ENCODE peak calls at places on chromosomes 7 and 10, in four cellular contexts. E is dermis microvascular lymphatic vessel endothelial cell, J is left kidney, A is mesenteric fat pad. R is an unnamed sample.

GRCh38 chr7:151485006-151485732 is 34.5 kb downstream of the RHEB start:
- DNase-seq in E (peak; percentile 84), J (no peak), A (no peak), R (no peak)

GRCh38 chr7:721619-722248 is 4.8 kb upstream of the DNAAF5 start:
- DNase-seq in E (no peak), J (no peak), A (no peak), R (no peak)

GRCh38 chr10:7889947-7890542 is 71.7 kb downstream of the TAF3 start:
- DNase-seq in E (no peak), J (no peak), A (no peak), R (no peak)

GRCh38 chr10:101238732-101239105 is 9.5 kb upstream of the LBX1 start:
- DNase-seq in E (peak; percentile 43), J (peak; percentile 68), A (no peak), R (no peak)

GRCh38 chr7:39750253-39750994 is 127.1 kb downstream of the RALA start:
- DNase-seq in E (no peak), J (peak; percentile 51), A (no peak), R (no peak)

GRCh38 chr7:77537595-77538185 is 595 bp downstream of the PTPN12 start:
- DNase-seq in E (peak; percentile 67), J (peak; percentile 85), A (no peak), R (no peak)

GRCh38 chr10:11835704-11836103 is 12.5 kb downstream of the PROSER2 start:
- DNase-seq in E (no peak), J (no peak), A (peak; percentile 39), R (no peak)

GRCh38 chr7:81621893-81622292 is 148.0 kb downstream of the HGF start:
- DNase-seq in E (no peak), J (no peak), A (no peak), R (no peak)

GRCh38 chr7:91565499-91566331 is 301.5 kb downstream of the FZD1 start:
- DNase-seq in E (peak; percentile 11), J (peak; percentile 15), A (no peak), R (no peak)

GRCh38 chr10:88545359-88545758 is 37.8 kb downstream of the RNLS start:
- DNase-seq in E (no peak), J (no peak), A (no peak), R (no peak)

GRCh38 chr10:35433851-35434426 is 97.6 kb downstream of the CCNY start:
- DNase-seq in E (no peak), J (peak; percentile 57), A (no peak), R (no peak)

GRCh38 chr7:128879461-128879938 is 16.8 kb downstream of the ATP6V1F start:
- DNase-seq in E (no peak), J (no peak), A (no peak), R (no peak)

GRCh38 chr7:116401711-116402110 is 97.8 kb upstream of the CAV2 start:
- DNase-seq in E (peak; percentile 55), J (no peak), A (no peak), R (no peak)

GRCh38 chr7:99396914-99397631 is 11.3 kb downstream of the PDAP1 start:
- DNase-seq in E (no peak), J (no peak), A (no peak), R (no peak)

GRCh38 chr7:143055754-143056153 is 3.6 kb downstream of the OR6V1 start:
- DNase-seq in E (no peak), J (no peak), A (no peak), R (no peak)

GRCh38 chr7:51160990-51161615 is 155.5 kb downstream of the COBL start:
- DNase-seq in E (peak; percentile 70), J (peak; percentile 90), A (no peak), R (peak; percentile 89)

GRCh38 chr10:126867567-126868365 is 37.5 kb upstream of the DOCK1 start:
- DNase-seq in E (no peak), J (no peak), A (no peak), R (no peak)

GRCh38 chr10:74156919-74157289 is 5.9 kb downstream of the ADK start:
- DNase-seq in E (no peak), J (no peak), A (no peak), R (no peak)

GRCh38 chr10:67015225-67015624 is 89.4 kb downstream of the LRRTM3 start:
- DNase-seq in E (no peak), J (no peak), A (no peak), R (no peak)

GRCh38 chr10:108360187-108360586 is 1195.7 kb upstream of the SORCS1 start:
- DNase-seq in E (peak; percentile 7), J (no peak), A (no peak), R (no peak)

GRCh38 chr10:113639966-113640365 is 23.9 kb downstream of the NRAP start:
- DNase-seq in E (no peak), J (peak; percentile 13), A (no peak), R (no peak)

GRCh38 chr10:119817991-119818888 is 54.4 kb downstream of the MCMBP start:
- DNase-seq in E (peak; percentile 47), J (peak; percentile 97), A (no peak), R (peak; percentile 96)

GRCh38 chr10:122844146-122844545 is 1.5 kb downstream of the CUZD1 start:
- DNase-seq in E (no peak), J (no peak), A (no peak), R (no peak)

GRCh38 chr7:121259826-121260225 is 69.0 kb upstream of the WNT16 start:
- DNase-seq in E (no peak), J (no peak), A (no peak), R (no peak)

GRCh38 chr7:27994639-27995038 is 186.0 kb downstream of the JAZF1 start:
- DNase-seq in E (peak; percentile 52), J (no peak), A (no peak), R (no peak)

GRCh38 chr10:28668363-28669226 is 8.7 kb upstream of the BAMBI start:
- DNase-seq in E (peak; percentile 29), J (peak; percentile 81), A (no peak), R (peak; percentile 87)

GRCh38 chr7:121020243-121020642 is 31.7 kb downstream of the CPED1 start:
- DNase-seq in E (no peak), J (no peak), A (no peak), R (no peak)

R was measured in osteocyte.